ENCODE peak calls at places on chromosomes 13 and 19, in four cellular contexts. One of them, this sample, is unnamed.

GRCh38 chr19:33631628-33631995 is 9.9 kb downstream of the CHST8 start:
- DNase-seq in GF-D8: no peak
- DNase-seq in NCI-H774: no peak
- DNase-seq in GM12865: no peak
- DNase-seq in this sample: no peak

GRCh38 chr13:50826035-50826434 is 17.5 kb downstream of the DLEU7 start:
- DNase-seq in GF-D8: no peak
- DNase-seq in NCI-H774: no peak
- DNase-seq in GM12865: no peak
- DNase-seq in this sample: no peak

GRCh38 chr19:1243768-1244692 is 2.5 kb downstream of the ATP5F1D start:
- DNase-seq in GF-D8: peak; percentile 56
- DNase-seq in NCI-H774: peak; percentile 27
- DNase-seq in GM12865: peak; percentile 92
- DNase-seq in this sample: peak; percentile 92

GRCh38 chr13:106061781-106062180 is 473.7 kb downstream of the EFNB2 start:
- DNase-seq in GF-D8: no peak
- DNase-seq in NCI-H774: no peak
- DNase-seq in GM12865: no peak
- DNase-seq in this sample: no peak

GRCh38 chr19:36150586-36150985 is 1.7 kb downstream of the COX7A1 start:
- DNase-seq in GF-D8: no peak
- DNase-seq in NCI-H774: no peak
- DNase-seq in GM12865: no peak
- DNase-seq in this sample: no peak

GRCh38 chr13:74132152-74132767 is 1.9 kb downstream of the KLF12 start:
- DNase-seq in GF-D8: no peak
- DNase-seq in NCI-H774: no peak
- DNase-seq in GM12865: peak; percentile 66
- DNase-seq in this sample: no peak

GRCh38 chr13:110799246-110800236 is 86.0 kb downstream of the ING1 start:
- DNase-seq in GF-D8: no peak
- DNase-seq in NCI-H774: no peak
- DNase-seq in GM12865: no peak
- DNase-seq in this sample: no peak

GRCh38 chr19:44757057-44757734 is 8.7 kb downstream of the BCL3 start:
- DNase-seq in GF-D8: no peak
- DNase-seq in NCI-H774: no peak
- DNase-seq in GM12865: no peak
- DNase-seq in this sample: no peak

GRCh38 chr13:53285896-53286430 is 257.4 kb downstream of the OLFM4 start:
- DNase-seq in GF-D8: no peak
- DNase-seq in NCI-H774: no peak
- DNase-seq in GM12865: no peak
- DNase-seq in this sample: no peak

GRCh38 chr19:53642381-53643099 is 10.7 kb downstream of the DPRX start:
- DNase-seq in GF-D8: no peak
- DNase-seq in NCI-H774: no peak
- DNase-seq in GM12865: no peak
- DNase-seq in this sample: no peak

GRCh38 chr13:31350560-31350959 is 150.8 kb downstream of the B3GLCT start:
- DNase-seq in GF-D8: no peak
- DNase-seq in NCI-H774: no peak
- DNase-seq in GM12865: no peak
- DNase-seq in this sample: no peak

GRCh38 chr13:21318891-21319532 is 140.1 kb downstream of the ZDHHC20 start:
- DNase-seq in GF-D8: no peak
- DNase-seq in NCI-H774: no peak
- DNase-seq in GM12865: no peak
- DNase-seq in this sample: no peak

GRCh38 chr13:76389321-76389720 is 496.9 kb downstream of the KCTD12 start:
- DNase-seq in GF-D8: no peak
- DNase-seq in NCI-H774: no peak
- DNase-seq in GM12865: no peak
- DNase-seq in this sample: no peak

GRCh38 chr13:101640797-101641400 is 188.4 kb downstream of the ITGBL1 start:
- DNase-seq in GF-D8: no peak
- DNase-seq in NCI-H774: no peak
- DNase-seq in GM12865: no peak
- DNase-seq in this sample: no peak

This sample was measured in NAMALWA.